ENCODE peak calls at places on chromosomes 16 and 17, in six cellular contexts. E is kidney epithelial cell, R is endodermal cell, W is AG10803, A is fibroblast of mammary gland, U is heart left ventricle. H is an unnamed sample.

GRCh38 chr17:279356-279755 is 73.3 kb downstream of the RPH3AL start:
- DNase-seq in E (no peak), R (no peak), W (no peak), A (no peak), U (no peak), H (no peak)

GRCh38 chr16:6081320-6081976 is 983.9 kb upstream of the EEF2KMT start:
- DNase-seq in E (peak; percentile 1), R (peak; percentile 88), W (no peak), A (no peak), U (no peak), H (no peak)

GRCh38 chr17:3894927-3895343 is 2.1 kb upstream of the CAMKK1 start:
- DNase-seq in E (no peak), R (no peak), W (peak; percentile 31), A (no peak), U (peak; percentile 62), H (no peak)

GRCh38 chr17:65156185-65156834 is 19.1 kb downstream of the RGS9 start:
- DNase-seq in E (no peak), R (no peak), W (no peak), A (no peak), U (no peak), H (no peak)

GRCh38 chr17:79391808-79392233 is 219.0 kb downstream of the RBFOX3 start:
- DNase-seq in E (no peak), R (peak; percentile 98), W (peak; percentile 55), A (peak; percentile 58), U (peak; percentile 70), H (no peak)

GRCh38 chr16:84832488-84833141 is 12.8 kb downstream of the CRISPLD2 start:
- DNase-seq in E (no peak), R (no peak), W (peak; percentile 100), A (peak; percentile 100), U (peak; percentile 76), H (peak; percentile 95)

GRCh38 chr16:49463529-49463928 is 89.9 kb downstream of the C16orf78 start:
- DNase-seq in E (no peak), R (peak; percentile 36), W (no peak), A (no peak), U (no peak), H (no peak)

GRCh38 chr16:5206331-5206990 is 108.9 kb upstream of the EEF2KMT start:
- DNase-seq in E (no peak), R (no peak), W (no peak), A (no peak), U (no peak), H (no peak)

GRCh38 chr16:67871256-67871655 is 1.6 kb upstream of the EDC4 start:
- DNase-seq in E (no peak), R (no peak), W (no peak), A (no peak), U (no peak), H (no peak)

GRCh38 chr16:67873435-67874146 is 739 bp downstream of the EDC4 start:
- DNase-seq in E (no peak), R (no peak), W (peak; percentile 18), A (no peak), U (no peak), H (no peak)

GRCh38 chr16:67874147-67874771 is 1.4 kb downstream of the EDC4 start:
- DNase-seq in E (no peak), R (no peak), W (no peak), A (no peak), U (no peak), H (no peak)

GRCh38 chr16:67872631-67873434 is at the start of gene EDC4:
- DNase-seq in E (no peak), R (peak; percentile 90), W (peak; percentile 79), A (peak; percentile 73), U (peak; percentile 89), H (no peak)

DNA sequence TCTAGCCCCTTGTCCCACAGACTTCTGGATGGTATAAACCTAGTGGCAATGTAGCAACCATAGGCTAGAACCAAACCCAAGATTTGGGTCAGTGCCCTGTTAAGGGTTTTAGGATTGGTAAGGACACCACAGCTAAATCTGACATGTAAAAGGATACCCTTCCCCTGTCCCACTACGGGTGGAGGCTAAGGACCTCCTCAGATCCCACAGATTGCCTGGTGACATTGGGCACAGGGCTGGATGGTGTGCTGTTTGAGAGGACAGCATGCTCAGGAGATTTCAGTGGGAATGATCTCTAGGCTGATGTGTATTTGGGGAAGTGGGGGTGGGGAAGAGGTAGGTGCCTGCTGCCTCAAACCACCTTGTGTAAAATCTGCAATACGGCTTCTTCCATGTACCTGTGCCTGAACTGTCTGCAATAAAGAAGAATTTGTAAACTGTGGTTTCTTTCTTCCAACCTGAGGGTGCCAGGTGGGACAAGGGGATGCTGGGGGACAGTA is 671 bp upstream of the EDC4 start:
- DNase-seq in E (no peak), R (no peak), W (no peak), A (no peak), U (no peak), H (no peak)
- H3K4me3 ChIP-seq in E (no peak overlapping the region), R (peak overlapping the region; percentile 88), W (peak overlapping the region; percentile 91), A (no peak overlapping the region), U (peak overlapping the region; percentile 67), H (no peak overlapping the region)

DNA sequence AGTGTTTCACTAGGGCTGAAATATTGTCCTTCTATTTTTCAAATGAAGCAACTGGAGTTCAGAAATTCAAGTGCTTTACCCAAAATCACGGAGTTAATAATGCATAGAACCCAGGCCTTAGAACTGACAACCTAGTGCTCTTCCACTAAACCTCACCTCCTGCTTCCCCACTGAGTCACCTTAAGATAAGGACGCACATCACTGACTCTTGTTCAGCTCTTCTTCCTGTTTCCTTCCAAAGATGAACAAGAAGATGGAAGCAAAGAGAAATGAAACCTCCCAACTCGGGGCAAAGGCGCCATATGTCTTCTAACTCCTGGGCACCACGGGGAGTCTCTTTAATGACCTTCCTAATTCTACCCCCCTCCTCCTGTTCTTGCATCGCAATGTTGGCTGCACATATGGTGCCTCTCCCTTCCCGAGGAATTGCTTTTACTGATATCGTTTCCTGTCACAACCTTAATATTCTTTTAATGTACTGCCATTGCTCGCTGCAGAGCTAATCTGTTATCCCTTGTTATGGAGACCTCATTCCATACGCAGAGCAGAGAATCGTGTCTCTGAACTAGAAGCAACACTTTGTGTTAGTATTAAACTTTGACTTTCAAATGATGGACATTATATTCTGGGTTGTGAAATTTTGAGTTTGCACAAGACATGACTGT is 591.4 kb downstream of the TMEM114 start:
- DNase-seq in E (no peak), R (no peak), W (no peak), A (no peak), U (no peak), H (no peak)
- TF ChIP-seq CTCF in E (no peak), R (no peak), W (no peak), A (no peak), U (no peak), H (no peak)

GRCh38 chr17:2244545-2245525 is 58.8 kb downstream of the SMG6 start:
- DNase-seq in E (no peak), R (peak; percentile 96), W (peak; percentile 95), A (peak; percentile 96), U (peak; percentile 84), H (peak; percentile 69)
- H3K4me3 ChIP-seq in E (no peak overlapping the region), R (no peak overlapping the region), W (peak overlapping the region; percentile 25), A (peak overlapping the region; percentile 6), U (no peak overlapping the region), H (no peak overlapping the region)

DNA sequence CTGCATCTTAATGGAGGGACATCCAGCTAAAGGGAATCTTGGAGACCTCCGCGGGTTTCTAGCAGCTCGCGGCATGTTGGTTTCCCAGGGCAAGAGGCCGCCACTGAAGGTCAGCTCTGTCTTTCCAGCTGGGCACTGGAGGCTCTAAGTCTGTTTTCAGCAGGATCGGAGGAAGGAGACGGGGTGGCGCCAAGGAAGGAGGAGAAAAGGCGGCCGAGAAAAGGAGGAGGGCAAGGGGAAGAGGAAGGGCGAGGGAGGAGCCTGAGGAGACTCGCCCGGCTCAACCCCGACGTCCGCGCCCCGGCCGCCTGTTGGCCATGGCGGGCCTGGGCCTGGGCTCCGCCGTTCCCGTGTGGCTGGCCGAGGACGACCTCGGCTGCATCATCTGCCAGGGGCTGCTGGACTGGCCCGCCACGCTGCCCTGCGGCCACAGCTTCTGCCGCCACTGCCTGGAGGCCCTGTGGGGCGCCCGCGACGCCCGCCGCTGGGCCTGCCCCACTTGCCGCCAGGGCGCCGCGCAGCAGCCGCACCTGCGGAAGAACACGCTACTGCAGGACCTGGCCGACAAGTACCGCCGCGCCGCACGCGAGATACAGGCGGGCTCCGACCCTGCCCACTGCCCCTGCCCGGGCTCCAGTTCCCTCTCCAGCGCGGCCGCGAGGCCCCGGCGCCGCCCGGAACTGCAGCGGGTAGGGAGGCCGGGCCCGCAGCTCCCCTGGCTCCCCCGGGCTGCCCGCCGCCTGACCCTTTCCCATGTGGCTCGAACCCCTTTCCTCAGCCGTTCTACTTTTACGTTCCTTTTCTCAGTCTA is at the start of gene RNF135:
- DNase-seq in E (peak; percentile 35), R (peak; percentile 96), W (peak; percentile 88), A (peak; percentile 83), U (peak; percentile 90), H (peak; percentile 46)
- TF ChIP-seq CTCF in E (no peak), R (peak; percentile 69), W (peak; percentile 8), A (no peak), U (no peak), H (no peak)

GRCh38 chr17:58412910-58413630 is 4.3 kb downstream of the RNF43 start:
- DNase-seq in E (no peak), R (no peak), W (no peak), A (no peak), U (no peak), H (no peak)
- H3K4me3 ChIP-seq in E (no peak overlapping the region), R (no peak overlapping the region), W (no peak overlapping the region), A (no peak overlapping the region), U (no peak overlapping the region), H (no peak overlapping the region)